ENCODE peak calls at places on chromosome 5, in five cellular contexts. C is AML-193; H is non-pigmented ciliary epithelial cell; Z is stimulated activated CD4-positive, alpha-beta T cell treated with anti-CD3 and anti-CD28 coated beads, Interleukin-4, amount 100 ng/mL, for 4 hours; N is HuH-7. O is an unnamed sample.
A peak's percentile ranks its signal among the peaks of the same experiment; 100 is the strongest.

GRCh38 chr5:135999396-136000139 is 29.2 kb upstream of the TGFBI start:
- DNase-seq in N (no peak), C (peak; percentile 71), Z (no peak), H (no peak), O (no peak)

GRCh38 chr5:122415481-122416120 is 103.6 kb downstream of the SNCAIP start:
- DNase-seq in C (peak; percentile 13), Z (no peak), N (peak; percentile 40), H (peak; percentile 20), O (peak; percentile 53)

GRCh38 chr5:84384604-84385575 is at the start of gene EDIL3:
- DNase-seq in N (peak; percentile 18), C (peak; percentile 20), H (no peak), Z (no peak), O (peak; percentile 9)

GRCh38 chr5:150464554-150465012 is 15.0 kb upstream of the RPS14 start:
- DNase-seq in N (no peak), C (no peak), Z (no peak), H (no peak), O (no peak)

GRCh38 chr5:102561894-102562760 is 63.3 kb upstream of the SLCO6A1 start:
- DNase-seq in C (peak; percentile 2), H (no peak), N (peak; percentile 12), Z (no peak), O (peak; percentile 65)

GRCh38 chr5:102629827-102630605 is 125.1 kb upstream of the PAM start:
- DNase-seq in N (no peak), H (no peak), C (no peak), Z (no peak), O (no peak)

GRCh38 chr5:132103969-132104391 is 30.4 kb downstream of the CSF2 start:
- DNase-seq in Z (no peak), H (no peak), C (no peak), N (no peak), O (no peak)

GRCh38 chr5:130164966-130165365 is 260.7 kb downstream of the CHSY3 start:
- DNase-seq in C (no peak), Z (no peak), H (no peak), N (no peak), O (no peak)

GRCh38 chr5:61052870-61053269 is 107.9 kb downstream of the NDUFAF2 start:
- DNase-seq in Z (no peak), C (no peak), N (no peak), H (peak; percentile 66), O (no peak)

GRCh38 chr5:172410160-172410559 is 44.2 kb downstream of the SH3PXD2B start:
- DNase-seq in C (peak; percentile 93), Z (no peak), H (no peak), N (no peak), O (no peak)

GRCh38 chr5:124735169-124735858 is 11.1 kb downstream of the ZNF608 start:
- DNase-seq in H (no peak), N (peak; percentile 70), Z (no peak), C (no peak), O (no peak)

GRCh38 chr5:79886940-79887339 is 104.1 kb downstream of the MTX3 start:
- DNase-seq in H (no peak), C (no peak), Z (no peak), N (no peak), O (no peak)

GRCh38 chr5:57184322-57184721 is 10.5 kb downstream of the GPBP1 start:
- DNase-seq in N (no peak), C (no peak), Z (no peak), H (no peak), O (peak; percentile 47)

GRCh38 chr5:59724482-59725392 is 168.8 kb downstream of the PDE4D start:
- DNase-seq in H (no peak), C (peak; percentile 31), Z (no peak), N (peak; percentile 39), O (peak; percentile 77)

GRCh38 chr5:143700994-143701393 is 111.0 kb upstream of the HMHB1 start:
- DNase-seq in H (no peak), C (no peak), Z (no peak), N (no peak), O (no peak)

GRCh38 chr5:73459366-73459765 is 10.8 kb upstream of the FOXD1 start:
- DNase-seq in H (no peak), Z (no peak), N (no peak), C (no peak), O (no peak)

GRCh38 chr5:3818612-3819011 is 223.0 kb downstream of the IRX1 start:
- DNase-seq in Z (no peak), H (no peak), C (no peak), N (no peak), O (no peak)

GRCh38 chr5:194102-194501 is 2.8 kb downstream of the LRRC14B start:
- DNase-seq in H (no peak), Z (no peak), N (no peak), C (no peak), O (no peak)

GRCh38 chr5:14156611-14157493 is 13.7 kb downstream of the TRIO start:
- DNase-seq in H (peak; percentile 97), C (no peak), N (no peak), Z (no peak), O (peak; percentile 31)

GRCh38 chr5:111635946-111636315 is 121.1 kb downstream of the NREP start:
- DNase-seq in H (no peak), C (no peak), N (no peak), Z (no peak), O (no peak)

GRCh38 chr5:141155540-141156374 is 5.9 kb downstream of the PCDHB6 start:
- DNase-seq in C (no peak), H (no peak), N (peak; percentile 46), Z (no peak), O (peak; percentile 88)

GRCh38 chr5:171637811-171638210 is 147.8 kb upstream of the SMIM23 start:
- DNase-seq in C (no peak), N (no peak), H (no peak), Z (no peak), O (no peak)

GRCh38 chr5:109754319-109754718 is 64.6 kb downstream of the MAN2A1 start:
- DNase-seq in H (no peak), Z (no peak), C (no peak), N (no peak), O (no peak)

GRCh38 chr5:103433216-103433615 is 129.4 kb downstream of the NUDT12 start:
- DNase-seq in N (no peak), H (no peak), C (no peak), Z (no peak), O (no peak)

GRCh38 chr5:143515829-143516228 is 112.3 kb upstream of the NR3C1 start:
- DNase-seq in Z (no peak), H (no peak), C (no peak), N (no peak), O (no peak)

GRCh38 chr5:74369173-74369572 is 271.4 kb downstream of the ENC1 start:
- DNase-seq in Z (no peak), N (no peak), H (no peak), C (no peak), O (no peak)

GRCh38 chr5:33321026-33321425 is 119.7 kb upstream of the TARS1 start:
- DNase-seq in Z (no peak), N (no peak), C (no peak), H (peak; percentile 97), O (no peak)

GRCh38 chr5:130624805-130625204 is 540.3 kb downstream of the HINT1 start:
- DNase-seq in Z (no peak), H (no peak), C (no peak), N (no peak), O (no peak)

GRCh38 chr5:119269061-119269579 is 86.7 kb upstream of the TNFAIP8 start:
- DNase-seq in C (peak; percentile 23), Z (peak; percentile 28), H (no peak), N (peak; percentile 7), O (no peak)

GRCh38 chr5:169626779-169627178 is 10.3 kb upstream of the DOCK2 start:
- DNase-seq in N (no peak), H (peak; percentile 90), Z (no peak), C (no peak), O (no peak)

GRCh38 chr5:95217351-95217750 is 67.5 kb downstream of the MCTP1 start:
- DNase-seq in C (no peak), H (no peak), N (no peak), Z (no peak), O (no peak)

GRCh38 chr5:138488481-138488945 is 23.2 kb downstream of the EGR1 start:
- DNase-seq in C (no peak), H (no peak), N (no peak), Z (no peak), O (no peak)

GRCh38 chr5:113245427-113246052 is 189.2 kb downstream of the TSSK1B start:
- DNase-seq in Z (no peak), H (no peak), C (no peak), N (no peak), O (no peak)

GRCh38 chr5:67205981-67206380 is 9.4 kb upstream of the CD180 start:
- DNase-seq in C (no peak), N (no peak), Z (no peak), H (no peak), O (no peak)

GRCh38 chr5:145921211-145921610 is 15.2 kb upstream of the SH3RF2 start:
- DNase-seq in C (no peak), H (no peak), Z (no peak), N (no peak), O (no peak)

GRCh38 chr5:173890195-173890951 is 2.2 kb downstream of the CPEB4 start:
- DNase-seq in Z (no peak), C (no peak), N (no peak), H (no peak), O (no peak)

GRCh38 chr5:9894571-9895304 is 264.6 kb upstream of the TAS2R1 start:
- DNase-seq in C (no peak), H (no peak), N (no peak), Z (no peak), O (no peak)

GRCh38 chr5:135587849-135588248 is 9.1 kb upstream of the CXCL14 start:
- DNase-seq in C (no peak), N (no peak), Z (no peak), H (no peak), O (no peak)

GRCh38 chr5:103690676-103691075 is 128.1 kb upstream of the NUDT12 start:
- DNase-seq in C (no peak), Z (no peak), N (no peak), H (no peak), O (no peak)